ENCODE peak calls at places on chromosomes 7 and 10, in eight cellular contexts. D is lower leg skin, B is neural progenitor cell, C is fibroblast of the aortic adventitia, H is Peyer's patch, I is foreskin fibroblast, F is heart right ventricle, W is fibroblast of pulmonary artery. P is an unnamed sample.

GRCh38 chr10:48740023-48740707 is 55.5 kb downstream of the WDFY4 start:
- DNase-seq in D (no peak), B (no peak), C (no peak), H (no peak), I (no peak), F (no peak), W (no peak), P (no peak)

GRCh38 chr10:106424076-106424475 is 740.4 kb downstream of the SORCS1 start:
- DNase-seq in D (no peak), B (no peak), C (peak), H (no peak), I (peak), F (no peak), W (peak), P (no peak)

GRCh38 chr7:114703677-114704076 is 218.2 kb upstream of the MDFIC start:
- DNase-seq in D (no peak), B (no peak), C (peak), H (no peak), I (peak), F (no peak), W (peak), P (no peak)

GRCh38 chr10:34907743-34908425 is 92.8 kb upstream of the PARD3 start:
- DNase-seq in D (peak), B (no peak), C (peak), H (no peak), I (peak), F (no peak), W (no peak), P (no peak)

GRCh38 chr7:94177441-94177840 is 173.3 kb upstream of the BET1 start:
- DNase-seq in D (no peak), B (no peak), C (no peak), H (no peak), I (no peak), F (no peak), W (no peak), P (no peak)

GRCh38 chr10:59872892-59873463 is 33.4 kb downstream of the CCDC6 start:
- DNase-seq in D (no peak), B (no peak), C (peak), H (no peak), I (peak), F (peak), W (peak), P (no peak)

GRCh38 chr7:129423700-129424410 is 10.4 kb upstream of the STRIP2 start:
- DNase-seq in D (no peak), B (no peak), C (peak), H (no peak), I (no peak), F (no peak), W (peak), P (no peak)

GRCh38 chr7:23357190-23358093 is 58.3 kb downstream of the MALSU1 start:
- DNase-seq in D (no peak), B (no peak), C (peak), H (no peak), I (peak), F (no peak), W (peak), P (no peak)

GRCh38 chr10:34861293-34862004 is 46.4 kb upstream of the PARD3 start:
- DNase-seq in D (peak), B (peak), C (peak), H (peak), I (no peak), F (no peak), W (no peak), P (no peak)

GRCh38 chr7:78326189-78326588 is 527.6 kb downstream of the PHTF2 start:
- DNase-seq in D (no peak), B (no peak), C (peak), H (no peak), I (peak), F (no peak), W (peak), P (no peak)

GRCh38 chr10:127013696-127014095 is 108.5 kb downstream of the DOCK1 start:
- DNase-seq in D (peak), B (no peak), C (no peak), H (no peak), I (no peak), F (no peak), W (no peak), P (no peak)

GRCh38 chr7:38453187-38453586 is 178.0 kb downstream of the AMPH start:
- DNase-seq in D (no peak), B (peak), C (no peak), H (no peak), I (no peak), F (peak), W (no peak), P (no peak)

GRCh38 chr10:119465085-119465484 is 77.4 kb downstream of the RGS10 start:
- DNase-seq in D (no peak), B (no peak), C (no peak), H (no peak), I (no peak), F (no peak), W (no peak), P (no peak)

GRCh38 chr10:15791816-15792524 is 68.3 kb downstream of the MINDY3 start:
- DNase-seq in D (no peak), B (no peak), C (peak), H (no peak), I (peak), F (peak), W (peak), P (no peak)

GRCh38 chr7:92781117-92781720 is 55.2 kb downstream of the CDK6 start:
- DNase-seq in D (no peak), B (peak), C (peak), H (no peak), I (no peak), F (peak), W (peak), P (no peak)

GRCh38 chr10:99276848-99277486 is 41.3 kb upstream of the HPSE2 start:
- DNase-seq in D (no peak), B (peak), C (peak), H (no peak), I (peak), F (no peak), W (peak), P (no peak)

GRCh38 chr7:32670105-32670504 is 174.8 kb downstream of the AVL9 start:
- DNase-seq in D (no peak), B (peak), C (peak), H (no peak), I (no peak), F (no peak), W (peak), P (no peak)

GRCh38 chr7:84042110-84042539 is 152.5 kb downstream of the SEMA3A start:
- DNase-seq in D (peak), B (peak), C (peak), H (no peak), I (peak), F (no peak), W (peak), P (no peak)

GRCh38 chr7:64101126-64101942 is 56.1 kb downstream of the ZNF727 start:
- DNase-seq in D (no peak), B (no peak), C (no peak), H (no peak), I (no peak), F (no peak), W (no peak), P (no peak)

GRCh38 chr10:92822964-92823363 is 25.4 kb upstream of the EXOC6 start:
- DNase-seq in D (no peak), B (no peak), C (peak), H (no peak), I (no peak), F (no peak), W (peak), P (no peak)

GRCh38 chr7:78412216-78412858 is 613.8 kb downstream of the PHTF2 start:
- DNase-seq in D (no peak), B (no peak), C (peak), H (no peak), I (no peak), F (no peak), W (no peak), P (no peak)

GRCh38 chr10:46787321-46787615 is 124.0 kb upstream of the PTPN20 start:
- DNase-seq in D (no peak), B (no peak), C (peak), H (no peak), I (peak), F (peak), W (peak), P (no peak)

GRCh38 chr7:115851291-115851690 is 179.3 kb downstream of the TFEC start:
- DNase-seq in D (no peak), B (peak), C (peak), H (no peak), I (peak), F (no peak), W (peak), P (no peak)
- TF ChIP-seq CTCF in D (no peak), B (peak), C (peak), H (peak), I (peak), F (no peak), W (peak), P (no peak)

GRCh38 chr7:105877736-105878135 is 1.3 kb upstream of the ATXN7L1 start:
- DNase-seq in D (no peak), B (no peak), C (no peak), H (no peak), I (no peak), F (no peak), W (peak), P (no peak)

GRCh38 chr7:105874055-105874454 is 2.3 kb downstream of the ATXN7L1 start:
- DNase-seq in D (no peak), B (no peak), C (no peak), H (no peak), I (no peak), F (no peak), W (no peak), P (no peak)

GRCh38 chr7:105876964-105877601 is 684 bp upstream of the ATXN7L1 start:
- DNase-seq in D (peak), B (peak), C (peak), H (peak), I (peak), F (peak), W (peak), P (peak)

GRCh38 chr7:105876091-105876963 is at the start of gene ATXN7L1:
- DNase-seq in D (peak), B (peak), C (peak), H (peak), I (peak), F (peak), W (peak), P (peak)

DNA sequence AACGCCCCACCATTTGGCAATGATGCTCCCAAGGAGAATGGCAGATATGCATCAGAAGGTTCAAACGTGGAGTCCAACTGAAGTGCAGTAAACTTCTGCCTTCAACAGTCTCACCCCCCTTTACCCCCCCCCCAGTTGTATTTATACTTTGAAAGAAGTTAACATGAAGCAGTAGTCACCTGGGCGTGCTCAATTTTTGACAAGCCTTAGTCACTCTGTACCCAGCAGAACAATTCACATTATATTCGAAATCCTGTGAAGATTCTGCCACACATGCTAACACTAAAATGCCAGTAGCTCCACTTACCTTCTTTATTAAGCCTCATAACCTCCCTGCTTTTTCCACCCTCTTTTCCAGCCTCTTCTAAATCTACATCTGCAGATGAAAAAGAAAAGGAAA is 894 bp downstream of the ATXN7L1 start:
- DNase-seq in D (no peak), B (no peak), C (peak), H (no peak), I (no peak), F (no peak), W (peak), P (no peak)
- H3K4me3 ChIP-seq in D (peak), B (peak), C (peak), H (peak), I (peak), F (peak), W (peak), P (peak)

DNA sequence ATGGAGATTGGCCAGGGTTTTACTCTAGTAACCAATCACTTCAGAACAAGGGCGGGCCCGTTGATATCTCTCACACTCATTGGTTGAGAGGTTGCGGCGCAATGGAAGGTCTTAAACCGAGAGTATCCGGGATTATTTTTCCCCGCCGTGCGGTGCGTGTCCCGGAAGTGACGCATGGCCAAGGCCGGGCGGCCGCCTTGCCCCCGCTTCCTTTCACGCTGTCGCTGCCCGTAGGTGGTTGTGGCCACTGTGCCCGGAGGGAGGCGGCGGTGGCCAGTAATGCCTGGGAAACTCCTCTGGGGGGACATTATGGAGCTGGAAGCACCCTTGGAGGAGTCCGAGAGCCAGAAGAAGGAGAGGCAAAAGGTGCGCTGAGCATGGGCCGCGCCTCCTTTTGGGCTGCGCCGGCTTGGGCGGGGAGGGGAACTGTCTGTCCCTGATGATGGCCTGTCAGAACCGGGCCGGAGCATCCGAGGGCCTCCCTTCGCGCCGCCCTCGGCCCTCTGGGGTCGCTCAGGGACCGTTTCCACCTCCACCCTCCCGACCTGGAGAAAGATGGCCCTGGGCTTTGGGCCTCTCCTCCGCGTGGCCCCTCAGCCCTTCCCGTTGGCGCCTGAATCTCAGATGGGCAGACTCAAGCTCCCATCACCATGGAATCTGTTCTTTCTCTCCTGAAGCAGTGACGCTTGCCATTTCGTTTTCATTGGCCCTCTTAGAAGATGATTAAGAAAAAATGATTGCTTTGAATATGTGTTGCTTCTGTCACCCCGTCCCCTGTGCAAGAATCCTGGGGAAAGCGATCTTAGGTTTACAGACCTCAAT is at the start of gene DDX50:
- DNase-seq in D (peak), B (peak), C (peak), H (peak), I (peak), F (peak), W (peak), P (peak)
- TF ChIP-seq CTCF in D (no peak), B (peak), C (no peak), H (peak), I (no peak), F (no peak), W (no peak), P (no peak)

DNA sequence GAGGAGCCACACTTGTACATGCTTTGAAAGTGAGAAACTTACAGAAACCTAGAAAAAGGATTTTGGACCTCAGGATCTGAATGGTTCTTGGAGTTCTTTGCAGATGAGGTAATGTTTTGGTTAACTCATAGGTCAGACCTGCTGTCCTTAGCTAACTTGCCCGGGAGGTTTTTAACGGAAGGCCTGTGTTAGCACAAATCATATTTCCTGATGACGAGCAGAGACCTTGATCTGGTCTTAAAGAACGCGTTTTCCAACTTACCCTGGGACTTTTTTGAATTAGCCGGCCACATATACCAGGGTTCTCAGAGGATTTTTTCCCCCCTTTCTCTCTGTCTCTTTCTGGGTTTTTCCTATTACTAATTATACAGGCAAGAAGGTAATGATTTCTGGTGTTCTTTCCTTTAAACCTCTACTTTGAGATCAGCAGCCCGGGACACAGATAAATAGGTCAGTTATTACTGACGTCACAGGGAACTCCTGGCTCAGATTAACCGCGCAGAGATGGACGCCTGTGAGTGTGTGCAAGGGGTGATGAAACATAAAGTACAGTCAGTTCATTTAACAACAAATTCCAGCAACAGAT is 101.8 kb upstream of the KLF6 start:
- DNase-seq in D (no peak), B (no peak), C (peak), H (no peak), I (peak), F (peak), W (peak), P (no peak)
- H3K4me3 ChIP-seq in D (no peak), B (no peak), C (peak), H (no peak), I (no peak), F (peak), W (peak), P (peak)

GRCh38 chr7:5681423-5681822 is 100.0 kb downstream of the RNF216 start:
- DNase-seq in D (no peak), B (no peak), C (no peak), H (no peak), I (no peak), F (no peak), W (no peak), P (no peak)

GRCh38 chr7:5678295-5679046 is 103.0 kb downstream of the RNF216 start:
- DNase-seq in D (no peak), B (no peak), C (no peak), H (no peak), I (no peak), F (no peak), W (no peak), P (no peak)

GRCh38 chr7:5679741-5680473 is 101.6 kb downstream of the RNF216 start:
- DNase-seq in D (peak), B (no peak), C (no peak), H (no peak), I (no peak), F (peak), W (peak), P (no peak)

GRCh38 chr7:5679047-5679740 is 102.3 kb downstream of the RNF216 start:
- DNase-seq in D (no peak), B (no peak), C (no peak), H (no peak), I (no peak), F (no peak), W (no peak), P (no peak)

DNA sequence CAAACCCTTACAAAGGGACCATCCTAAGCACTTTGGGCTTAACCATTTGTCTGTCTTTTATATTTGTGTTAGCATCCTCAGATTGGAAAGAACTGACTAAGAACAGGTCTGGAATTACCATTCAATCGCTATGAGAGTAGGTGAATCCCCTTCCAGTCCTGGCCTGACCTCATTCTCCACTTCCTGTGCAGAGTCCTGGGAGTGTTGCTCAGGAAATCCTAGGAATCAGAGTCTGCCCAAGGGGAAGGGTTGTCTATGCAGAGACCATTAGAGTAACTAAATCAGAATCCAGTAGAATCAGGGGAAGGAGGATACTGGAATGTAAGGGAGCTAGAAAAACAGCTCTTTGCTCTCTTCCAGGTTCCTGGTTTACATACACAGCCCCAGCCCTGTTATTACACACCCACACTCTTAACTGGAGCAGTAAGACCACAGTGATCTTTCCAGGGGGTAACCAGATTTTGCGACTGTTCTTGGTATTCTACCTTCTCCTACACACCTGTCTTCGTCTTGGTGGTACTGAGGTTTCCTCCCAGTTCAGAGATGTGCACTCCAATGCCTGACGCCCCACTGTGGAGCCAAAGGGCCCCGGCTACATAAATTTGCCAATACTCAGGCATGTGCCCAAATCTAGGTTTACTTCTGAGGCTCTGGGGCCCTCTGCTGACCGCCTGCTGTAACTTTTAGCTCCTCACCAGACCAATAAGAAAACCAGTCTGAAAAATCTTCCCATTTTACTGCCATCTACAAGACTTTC is 103.7 kb downstream of the RNF216 start:
- DNase-seq in D (peak), B (peak), C (peak), H (no peak), I (peak), F (peak), W (peak), P (no peak)
- TF ChIP-seq CTCF in D (no peak), B (peak), C (peak), H (peak), I (peak), F (peak), W (peak), P (peak)

DNA sequence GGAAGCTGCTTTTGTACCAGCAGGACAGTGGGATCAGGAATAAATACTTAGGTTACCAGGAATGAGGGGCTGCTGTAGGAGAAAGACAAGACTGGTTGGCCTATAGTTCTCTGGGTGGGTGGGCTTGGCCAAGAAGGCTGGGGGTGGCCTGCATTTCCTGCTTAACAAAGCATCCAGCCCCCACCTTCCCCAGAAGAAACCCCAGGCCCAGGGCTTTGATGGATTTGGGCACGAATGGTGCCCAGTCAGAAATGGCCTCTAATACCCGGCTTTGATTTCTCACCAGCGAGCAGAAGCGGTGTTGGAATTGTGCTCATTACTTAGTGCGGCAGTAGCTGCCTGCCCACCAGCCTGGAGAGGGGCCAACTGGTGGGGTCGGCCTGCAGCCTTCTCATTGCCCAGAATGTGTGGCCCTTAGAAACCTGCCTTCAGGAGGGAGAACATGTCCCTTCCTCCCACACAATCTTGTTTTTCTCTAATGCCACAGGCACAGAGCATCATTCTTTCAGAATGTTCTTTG is 2.3 kb downstream of the UNC5B start:
- DNase-seq in D (peak), B (no peak), C (no peak), H (no peak), I (no peak), F (no peak), W (no peak), P (peak)
- H3K4me3 ChIP-seq in D (no peak), B (peak), C (peak), H (no peak), I (peak), F (peak), W (peak), P (peak)

GRCh38 chr10:44520651-44521050 is 135.8 kb upstream of the CXCL12 start:
- DNase-seq in D (no peak), B (no peak), C (peak), H (no peak), I (no peak), F (no peak), W (no peak), P (no peak)

GRCh38 chr10:44512345-44513095 is 127.6 kb upstream of the CXCL12 start:
- DNase-seq in D (no peak), B (no peak), C (no peak), H (no peak), I (no peak), F (no peak), W (no peak), P (no peak)

GRCh38 chr10:44513592-44513991 is 128.7 kb upstream of the CXCL12 start:
- DNase-seq in D (no peak), B (no peak), C (peak), H (no peak), I (no peak), F (no peak), W (peak), P (no peak)

GRCh38 chr10:44516941-44517340 is 132.0 kb upstream of the CXCL12 start:
- DNase-seq in D (no peak), B (no peak), C (no peak), H (no peak), I (no peak), F (no peak), W (no peak), P (no peak)

GRCh38 chr10:44517635-44518034 is 132.7 kb upstream of the CXCL12 start:
- DNase-seq in D (no peak), B (peak), C (no peak), H (no peak), I (no peak), F (no peak), W (no peak), P (no peak)
- TF ChIP-seq CTCF in D (no peak), B (peak), C (no peak), H (no peak), I (peak), F (no peak), W (peak), P (no peak)